ENCODE peak calls at places on chromosomes 6 and 20, in five cellular contexts. Y is fibroblast of the aortic adventitia, H is upper lobe of right lung, K is colonic mucosa, E is D721Med. D is an unnamed sample.

GRCh38 chr6:130233332-130233731 is 10.6 kb upstream of the SAMD3 start:
- DNase-seq in Y (peak; percentile 49), K (no peak), H (no peak), E (no peak), D (peak; percentile 20)

GRCh38 chr6:3918474-3918873 is 69.3 kb downstream of the FAM50B start:
- DNase-seq in E (no peak), K (no peak), Y (no peak), H (no peak), D (no peak)

GRCh38 chr20:62811320-62811719 is 5.5 kb upstream of the COL9A3 start:
- DNase-seq in Y (no peak), H (no peak), E (no peak), K (no peak), D (no peak)

GRCh38 chr6:124674042-124674441 is 288.2 kb upstream of the RNF217 start:
- DNase-seq in K (no peak), H (no peak), Y (no peak), E (no peak), D (no peak)

GRCh38 chr20:43984587-43984986 is 69.9 kb downstream of the TOX2 start:
- DNase-seq in H (no peak), Y (no peak), E (no peak), K (peak; percentile 64), D (no peak)

GRCh38 chr20:4820833-4821518 is 99.3 kb downstream of the PRND start:
- DNase-seq in H (no peak), E (no peak), Y (peak; percentile 90), K (no peak), D (peak; percentile 60)

GRCh38 chr6:45569210-45569945 is 191.6 kb upstream of the SUPT3H start:
- DNase-seq in E (no peak), K (no peak), H (peak; percentile 85), Y (no peak), D (no peak)

GRCh38 chr6:13766201-13766634 is 48.1 kb downstream of the MCUR1 start:
- DNase-seq in Y (peak; percentile 63), E (no peak), K (no peak), H (no peak), D (no peak)

GRCh38 chr6:156589281-156589680 is 187.9 kb upstream of the ARID1B start:
- DNase-seq in K (no peak), H (no peak), E (no peak), Y (peak; percentile 72), D (peak; percentile 11)

GRCh38 chr6:133595076-133595868 is 293.6 kb upstream of the TCF21 start:
- DNase-seq in E (no peak), Y (peak; percentile 73), K (peak; percentile 19), H (no peak), D (peak; percentile 45)

GRCh38 chr6:89034586-89035251 is 45.8 kb upstream of the PNRC1 start:
- DNase-seq in K (peak; percentile 32), H (no peak), Y (peak; percentile 96), E (no peak), D (no peak)

GRCh38 chr20:14634666-14635065 is 297.3 kb upstream of the FLRT3 start:
- DNase-seq in E (no peak), Y (no peak), H (no peak), K (no peak), D (no peak)

GRCh38 chr6:89117285-89118108 is at the start of gene SRSF12:
- DNase-seq in H (peak; percentile 78), K (peak; percentile 24), Y (peak; percentile 26), E (peak; percentile 62), D (no peak)

GRCh38 chr6:89928604-89929003 is 34.3 kb downstream of the GJA10 start:
- DNase-seq in E (no peak), K (no peak), Y (peak; percentile 32), H (no peak), D (no peak)

GRCh38 chr20:43123180-43123579 is 66.5 kb downstream of the PTPRT start:
- DNase-seq in Y (no peak), E (no peak), K (no peak), H (no peak), D (no peak)

GRCh38 chr6:167576798-167577528 is 249.7 kb upstream of the AFDN start:
- DNase-seq in H (no peak), E (no peak), K (peak; percentile 10), Y (no peak), D (no peak)

GRCh38 chr6:99393366-99393697 is 663 bp downstream of the COQ3 start:
- DNase-seq in K (no peak), Y (no peak), H (no peak), E (no peak), D (no peak)

GRCh38 chr6:56727097-56727845 is 84.6 kb upstream of the DST start:
- DNase-seq in Y (peak; percentile 85), E (no peak), K (no peak), H (no peak), D (no peak)

GRCh38 chr6:89022747-89023289 is 57.7 kb upstream of the PNRC1 start:
- DNase-seq in E (no peak), Y (peak; percentile 92), K (no peak), H (no peak), D (no peak)

GRCh38 chr6:128432394-128432793 is 88.0 kb downstream of the PTPRK start:
- DNase-seq in E (no peak), Y (peak; percentile 74), H (no peak), K (no peak), D (no peak)

GRCh38 chr6:141169419-141169818 is 963.3 kb upstream of the GJE1 start:
- DNase-seq in E (no peak), Y (peak; percentile 65), K (no peak), H (no peak), D (peak; percentile 43)

GRCh38 chr20:15593061-15593460 is 980.2 kb downstream of the KIF16B start:
- DNase-seq in K (no peak), E (no peak), H (no peak), Y (no peak), D (no peak)

GRCh38 chr6:138559153-138559552 is 59.9 kb upstream of the NHSL1 start:
- DNase-seq in Y (no peak), K (no peak), H (no peak), E (no peak), D (no peak)

GRCh38 chr6:166244353-166245045 is 63.7 kb downstream of the PRR18 start:
- DNase-seq in H (no peak), Y (no peak), E (no peak), K (no peak), D (no peak)

GRCh38 chr6:31736026-31736767 is at the start of gene CLIC1:
- DNase-seq in H (peak; percentile 93), E (peak; percentile 89), K (peak; percentile 95), Y (peak; percentile 69), D (no peak)

DNA sequence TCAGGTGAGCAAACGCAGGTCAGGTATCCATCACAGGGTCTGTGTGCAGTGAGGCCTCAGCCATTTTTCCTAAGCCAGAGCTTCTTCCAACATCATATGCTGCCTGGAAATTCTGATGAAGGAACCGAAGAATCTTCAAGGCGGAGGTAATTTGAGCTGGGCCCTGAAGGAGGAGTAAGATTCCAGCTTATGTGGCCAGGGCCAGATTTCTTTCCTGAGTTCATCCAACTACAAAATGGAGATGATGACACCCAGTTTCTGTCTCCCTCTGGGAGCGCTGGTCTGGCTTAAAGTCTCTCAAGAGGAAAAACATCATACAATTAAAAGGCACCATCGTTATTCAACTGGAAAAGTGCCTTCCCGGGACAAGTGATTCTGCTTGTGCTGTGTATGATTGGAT is 6.9 kb upstream of the MANBAL start:
- DNase-seq in H (no peak), E (no peak), K (no peak), Y (peak; percentile 88), D (no peak)
- TF ChIP-seq CTCF in H (peak; percentile 31), E (peak; percentile 8), K (no peak), Y (peak; percentile 77), D (peak; percentile 71)

GRCh38 chr6:93416575-93417420 is 2.6 kb downstream of the EPHA7 start:
- DNase-seq in Y (peak; percentile 12), E (peak; percentile 34), K (peak; percentile 23), H (no peak), D (no peak)

GRCh38 chr6:93419304-93420162 is at the start of gene EPHA7:
- DNase-seq in E (peak; percentile 76), H (peak; percentile 93), K (peak; percentile 90), Y (peak; percentile 77), D (peak; percentile 8)

GRCh38 chr6:93418113-93418447 is 1.3 kb downstream of the EPHA7 start:
- DNase-seq in H (no peak), K (no peak), Y (no peak), E (no peak), D (no peak)

GRCh38 chr6:93418448-93419303 is 683 bp downstream of the EPHA7 start:
- DNase-seq in H (peak; percentile 66), Y (no peak), K (peak; percentile 21), E (peak; percentile 19), D (no peak)

GRCh38 chr6:93417421-93417996 is 1.9 kb downstream of the EPHA7 start:
- DNase-seq in K (no peak), E (no peak), Y (peak; percentile 19), H (no peak), D (no peak)
- TF ChIP-seq CTCF in K (no peak), E (peak; percentile 28), Y (no peak), H (no peak), D (no peak)

DNA sequence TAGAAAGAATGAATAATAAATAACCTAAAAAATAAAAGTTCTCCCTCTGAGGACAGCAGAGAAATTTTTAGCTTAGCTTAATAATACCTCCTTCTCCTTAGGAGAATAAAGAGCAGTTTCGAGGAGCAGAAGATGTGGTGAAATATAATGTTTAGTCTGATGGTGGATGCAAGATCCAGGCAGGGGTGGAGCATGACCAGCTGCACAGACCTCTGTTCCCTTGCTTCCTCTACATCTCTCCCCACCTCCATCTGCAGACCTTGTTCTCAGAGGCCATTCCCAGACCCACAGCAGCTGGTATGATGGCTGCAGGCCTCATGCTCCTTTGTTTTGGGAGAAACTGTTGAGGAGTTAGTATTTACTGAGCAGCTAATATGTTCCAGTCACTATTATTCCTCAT is 1.5 kb downstream of the BTN3A2 start:
- DNase-seq in Y (no peak), E (no peak), H (no peak), K (no peak), D (no peak)
- TF ChIP-seq CTCF in Y (no peak), E (no peak), H (no peak), K (no peak), D (no peak)

DNA sequence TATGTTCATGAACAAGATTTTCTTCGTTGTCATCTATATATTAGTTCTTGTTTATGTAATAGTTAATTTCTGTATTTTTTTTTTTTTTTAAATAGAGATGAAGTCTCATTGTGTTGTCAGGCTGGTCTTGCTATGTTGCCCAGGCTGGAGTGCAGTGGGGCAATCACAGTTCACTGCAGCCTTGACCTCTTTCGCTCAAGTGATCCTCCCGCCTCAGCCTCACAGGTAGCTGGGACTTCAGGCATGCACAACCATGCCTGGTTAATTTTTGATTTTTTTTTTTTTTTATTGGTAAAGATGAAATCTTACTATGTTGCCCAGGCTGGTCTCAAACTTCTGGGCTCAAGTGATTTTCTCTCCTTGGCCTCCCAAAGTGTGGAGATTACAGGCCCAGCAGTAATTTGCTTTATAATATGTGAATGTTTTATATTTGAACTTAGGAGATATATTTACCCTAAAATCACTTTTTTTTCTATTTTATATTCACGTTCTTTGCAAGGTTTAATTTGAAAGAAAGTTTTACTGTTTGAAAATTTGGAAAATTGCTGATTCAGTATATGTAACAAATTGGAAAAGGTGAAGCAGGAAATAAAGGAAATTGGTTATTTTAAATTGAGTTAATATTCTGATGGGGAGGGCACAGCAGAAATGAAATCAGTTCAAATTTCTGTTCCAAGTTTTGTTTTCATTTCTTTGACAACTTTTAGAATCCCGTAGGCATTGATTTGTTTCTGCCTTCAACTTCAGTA is 56.2 kb downstream of the ZFAND3 start:
- DNase-seq in K (no peak), E (no peak), Y (no peak), H (no peak), D (no peak)
- TF ChIP-seq CTCF in K (no peak), E (no peak), Y (no peak), H (no peak), D (no peak)

GRCh38 chr20:24782801-24783630 is 166.1 kb upstream of the CST7 start:
- DNase-seq in K (no peak), Y (no peak), H (peak; percentile 52), E (no peak), D (no peak)
- TF ChIP-seq CTCF in K (no peak), Y (no peak), H (no peak), E (peak; percentile 26), D (no peak)